ENCODE peak calls at places on chromosomes 13 and 19, in ten cellular contexts. G, C, I, J, Q, D, F, A, O and B are unnamed samples.

GRCh38 chr19:2309734-2310362 is 1.9 kb upstream of the LINGO3 start:
- DNase-seq in D (no peak), J (no peak), A (no peak), G (no peak), O (no peak), F (no peak), Q (no peak), C (no peak), I (peak; percentile 54), B (peak; percentile 53)

GRCh38 chr19:57027360-57027759 is 92.4 kb upstream of the USP29 start:
- DNase-seq in I (no peak), G (no peak), F (no peak), J (no peak), D (no peak), Q (no peak), C (no peak), O (no peak), A (no peak), B (no peak)

GRCh38 chr19:52735734-52736133 is 890 bp upstream of the ZNF611 start:
- DNase-seq in O (peak; percentile 56), G (peak; percentile 75), A (peak; percentile 87), Q (peak; percentile 72), C (no peak), F (peak; percentile 46), J (no peak), I (no peak), D (peak; percentile 50), B (no peak)

GRCh38 chr19:51341976-51342580 is at the start of gene VSIG10L:
- DNase-seq in I (no peak), F (no peak), C (no peak), J (no peak), D (no peak), G (no peak), Q (no peak), O (no peak), A (no peak), B (no peak)

GRCh38 chr13:80235559-80236296 is 105.2 kb downstream of the SPRY2 start:
- DNase-seq in O (no peak), C (no peak), I (no peak), Q (peak; percentile 86), D (no peak), F (no peak), A (no peak), G (no peak), J (no peak), B (peak; percentile 9)

GRCh38 chr13:113794764-113795173 is 35.7 kb downstream of the TMEM255B start:
- DNase-seq in I (no peak), O (no peak), Q (no peak), F (no peak), C (no peak), D (no peak), G (no peak), A (peak; percentile 82), J (no peak), B (no peak)

GRCh38 chr13:39455534-39456175 is 147.3 kb downstream of the LHFPL6 start:
- DNase-seq in O (no peak), C (no peak), G (no peak), I (peak; percentile 21), Q (peak; percentile 91), A (no peak), D (no peak), J (no peak), F (no peak), B (peak; percentile 22)

GRCh38 chr13:22828081-22828480 is 352.7 kb upstream of the SGCG start:
- DNase-seq in F (no peak), A (no peak), C (no peak), J (no peak), G (no peak), I (peak; percentile 2), D (no peak), O (no peak), Q (no peak), B (no peak)

GRCh38 chr19:2702170-2703076 is at the start of gene GNG7:
- DNase-seq in Q (peak; percentile 68), I (peak; percentile 61), O (peak; percentile 94), A (peak; percentile 97), C (peak; percentile 84), J (peak; percentile 97), D (peak; percentile 97), F (peak; percentile 84), G (peak; percentile 91), B (peak; percentile 84)

GRCh38 chr19:2188708-2189385 is 25.1 kb downstream of the DOT1L start:
- DNase-seq in A (no peak), F (no peak), C (no peak), D (no peak), O (no peak), G (no peak), Q (no peak), I (peak; percentile 86), J (no peak), B (no peak)

GRCh38 chr19:44903602-44904425 is 1.8 kb upstream of the APOE start:
- DNase-seq in F (peak; percentile 70), A (peak; percentile 96), G (peak; percentile 73), Q (peak; percentile 73), O (peak; percentile 68), D (peak; percentile 90), C (peak; percentile 79), J (peak; percentile 93), I (peak; percentile 49), B (peak; percentile 74)

GRCh38 chr19:46017095-46017429 is 5.8 kb downstream of the PGLYRP1 start:
- DNase-seq in I (no peak), D (no peak), C (no peak), F (no peak), Q (no peak), A (no peak), O (no peak), J (no peak), G (no peak), B (no peak)
- H3K4me3 ChIP-seq in I (no peak overlapping the region), D (no peak overlapping the region), C (no peak overlapping the region), F (no peak overlapping the region), Q (no peak overlapping the region), A (no peak overlapping the region), O (no peak overlapping the region), J (peak overlapping the region; percentile 67), G (no peak overlapping the region), B (no peak overlapping the region)

DNA sequence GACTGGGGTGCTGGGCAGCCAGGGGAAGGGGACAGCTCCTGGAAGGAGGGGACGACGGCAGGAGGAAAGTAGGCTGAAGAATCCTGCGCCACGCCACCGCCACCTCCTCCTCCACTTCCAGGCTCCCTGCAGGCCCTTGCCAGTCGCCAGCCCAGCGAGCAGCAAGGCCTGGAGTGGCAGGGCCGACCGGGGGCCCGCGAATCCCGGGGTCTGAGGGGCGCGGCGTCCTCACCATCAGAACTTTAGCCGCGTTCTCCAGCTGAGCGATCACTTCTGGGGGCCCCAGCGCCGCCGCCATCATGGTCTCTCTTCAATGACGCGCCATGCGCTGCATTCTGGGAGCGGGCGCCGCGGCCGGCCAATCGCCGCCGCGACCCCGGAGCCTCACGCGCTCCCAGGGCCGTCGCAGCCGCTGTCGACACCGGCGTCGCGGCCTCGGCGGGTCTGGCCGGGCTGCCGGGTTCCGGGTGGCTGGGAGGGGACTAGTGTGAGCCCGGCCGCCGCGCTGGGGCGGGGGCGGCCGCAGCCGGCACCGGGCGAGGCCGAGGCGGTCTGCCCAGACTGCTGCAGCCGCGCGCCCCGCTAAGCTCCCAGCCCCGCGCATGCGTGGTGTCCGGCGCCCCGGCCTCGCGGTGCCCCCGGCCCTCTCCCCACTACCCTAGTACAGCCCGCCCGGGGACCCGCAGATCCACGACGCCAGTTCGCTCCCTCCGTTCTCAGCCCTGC is at the start of gene XPO4:
- DNase-seq in F (peak; percentile 58), O (peak; percentile 66), Q (peak; percentile 81), D (peak; percentile 87), G (peak; percentile 77), J (peak; percentile 93), I (peak; percentile 69), C (peak; percentile 59), A (peak; percentile 94), B (peak; percentile 93)
- TF ChIP-seq POLR2A in F (peak; percentile 21), O (no peak), Q (peak; percentile 83), D (peak; percentile 65), G (peak; percentile 66), J (no peak), I (peak; percentile 81), C (peak; percentile 37), A (no peak), B (peak; percentile 86)

GRCh38 chr13:49632156-49632555 is 3.8 kb downstream of the ARL11 start:
- DNase-seq in G (no peak), F (no peak), J (no peak), D (no peak), Q (no peak), O (no peak), I (no peak), C (no peak), A (no peak), B (no peak)

GRCh38 chr13:49629196-49629938 is 1.1 kb downstream of the ARL11 start:
- DNase-seq in F (no peak), I (no peak), A (no peak), J (no peak), O (no peak), G (no peak), C (no peak), D (peak; percentile 1), Q (peak; percentile 43), B (no peak)

GRCh38 chr13:49627831-49628652 is at the start of gene ARL11:
- DNase-seq in Q (no peak), D (peak; percentile 94), I (no peak), G (no peak), A (peak; percentile 92), F (peak; percentile 45), C (no peak), O (no peak), J (no peak), B (peak; percentile 96)

GRCh38 chr13:49630580-49630979 is 2.3 kb downstream of the ARL11 start:
- DNase-seq in D (peak; percentile 44), O (no peak), G (no peak), A (no peak), Q (no peak), F (no peak), I (no peak), J (no peak), C (no peak), B (no peak)

GRCh38 chr13:49629947-49630346 is 1.6 kb downstream of the ARL11 start:
- DNase-seq in Q (peak; percentile 76), F (no peak), C (no peak), D (peak; percentile 1), O (no peak), A (no peak), J (no peak), G (no peak), I (peak; percentile 25), B (no peak)
- H3K4me3 ChIP-seq in Q (no peak overlapping the region), F (no peak overlapping the region), C (no peak overlapping the region), D (no peak overlapping the region), O (no peak overlapping the region), A (no peak overlapping the region), J (no peak overlapping the region), G (no peak overlapping the region), I (no peak overlapping the region), B (peak overlapping the region; percentile 95)

DNA sequence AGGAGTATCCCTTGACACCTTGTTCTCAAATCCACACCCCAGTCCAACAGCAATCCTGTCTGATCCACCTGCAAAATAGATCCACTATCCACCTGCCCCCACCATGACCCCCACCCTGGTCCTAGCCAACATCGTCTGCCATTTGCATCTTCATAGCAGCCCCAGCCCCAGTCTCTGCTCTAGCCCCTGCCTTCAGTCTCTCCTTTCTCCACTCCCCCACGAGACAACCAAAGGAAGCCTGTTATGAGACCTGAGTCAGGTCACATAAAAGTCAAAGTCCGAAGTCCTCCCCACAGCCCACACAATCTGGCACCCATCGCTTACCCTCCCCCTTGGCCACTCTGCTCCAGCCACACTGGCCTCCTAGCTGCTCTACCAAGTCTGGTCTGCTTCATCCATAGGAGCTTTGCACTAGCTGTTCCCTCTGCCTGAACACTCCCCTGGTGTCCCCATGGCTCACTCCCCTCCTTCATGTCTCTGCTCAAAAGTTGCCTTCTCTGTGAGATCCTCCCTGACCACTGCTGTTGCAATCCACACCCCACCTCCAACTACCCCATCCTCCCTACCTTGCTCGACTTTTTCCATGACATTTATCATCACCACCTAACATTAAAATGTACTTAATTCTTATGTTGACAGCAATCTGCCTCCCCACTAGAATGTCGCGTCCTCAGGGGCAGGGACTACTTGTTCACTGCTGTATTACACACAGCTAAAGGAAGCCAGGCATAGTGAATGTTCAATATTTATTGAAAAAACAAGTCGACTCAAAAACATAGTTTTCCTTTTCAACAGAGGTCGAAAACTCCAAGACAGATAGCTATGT is 1.2 kb upstream of the PLEKHG2 start:
- DNase-seq in A (peak; percentile 92), C (no peak), D (peak; percentile 88), Q (no peak), F (no peak), O (no peak), G (peak; percentile 73), J (no peak), I (peak; percentile 68), B (peak; percentile 60)
- TF ChIP-seq POLR2A in A (no peak), C (peak; percentile 34), D (peak; percentile 88), Q (no peak), F (no peak), O (peak; percentile 61), G (peak; percentile 14), J (peak; percentile 66), I (peak; percentile 90), B (no peak)